ENCODE peak calls at places on chromosomes 16 and 17, in six cellular contexts. I, N, S, V, B and K are unnamed samples.

GRCh38 chr17:7515912-7516610 is 31.9 kb downstream of the POLR2A start:
- DNase-seq in I (no peak), S (no peak), N (no peak), B (no peak), V (no peak), K (no peak)

GRCh38 chr17:50185724-50186545 is 15.5 kb downstream of the COL1A1 start:
- DNase-seq in V (no peak), N (no peak), S (no peak), B (no peak), I (no peak), K (no peak)

GRCh38 chr16:9860876-9861275 is 321.4 kb downstream of the GRIN2A start:
- DNase-seq in S (no peak), I (no peak), V (no peak), B (no peak), N (no peak), K (no peak)

GRCh38 chr17:74326506-74326905 is 480 bp downstream of the KIF19 start:
- DNase-seq in B (no peak), S (no peak), N (no peak), I (no peak), V (no peak), K (no peak)

GRCh38 chr17:79629548-79630049 is 18.7 kb upstream of the RBFOX3 start:
- DNase-seq in S (no peak), N (no peak), B (no peak), I (no peak), V (no peak), K (no peak)

GRCh38 chr17:68509151-68510057 is 2.8 kb upstream of the PRKAR1A start:
- DNase-seq in B (peak; percentile 9), S (no peak), V (peak; percentile 69), I (no peak), N (no peak), K (no peak)

GRCh38 chr16:23014592-23014991 is 134.7 kb downstream of the USP31 start:
- DNase-seq in B (peak; percentile 15), N (no peak), I (no peak), V (peak; percentile 33), S (no peak), K (no peak)

GRCh38 chr16:4330277-4330882 is 14.5 kb downstream of the GLIS2 start:
- DNase-seq in B (no peak), I (peak; percentile 65), S (no peak), N (peak; percentile 46), V (peak; percentile 57), K (peak; percentile 91)

GRCh38 chr16:53511403-53512280 is 8.6 kb upstream of the AKTIP start:
- DNase-seq in I (no peak), V (no peak), B (no peak), S (no peak), N (no peak), K (no peak)

GRCh38 chr16:69483611-69484010 is 59.2 kb downstream of the CYB5B start:
- DNase-seq in S (no peak), I (no peak), B (no peak), N (no peak), V (no peak), K (no peak)

GRCh38 chr16:19128454-19129210 is 14.9 kb downstream of the ITPRIPL2 start:
- DNase-seq in N (no peak), I (no peak), S (no peak), V (no peak), B (no peak), K (no peak)

GRCh38 chr17:77728871-77729270 is 229.6 kb upstream of the TNRC6C start:
- DNase-seq in I (no peak), V (no peak), S (no peak), N (no peak), B (no peak), K (no peak)

GRCh38 chr16:57647136-57647875 is 18.9 kb downstream of the ADGRG1 start:
- DNase-seq in N (no peak), B (no peak), S (no peak), I (no peak), V (no peak), K (no peak)